ENCODE peak calls at places on chromosomes 1 and 21, in four cellular contexts. F, N, E and A are unnamed samples.

GRCh38 chr1:150536836-150537731 is 12.1 kb upstream of the ADAMTSL4 start:
- DNase-seq in F (peak; percentile 40), E (no peak), N (no peak), A (no peak)

GRCh38 chr1:169508432-169509338 is 22.9 kb upstream of the SLC19A2 start:
- DNase-seq in N (no peak), F (no peak), E (no peak), A (no peak)

GRCh38 chr1:183417691-183418491 is at the start of gene NMNAT2:
- DNase-seq in N (peak; percentile 85), F (peak; percentile 50), E (no peak), A (peak; percentile 50)

GRCh38 chr1:242524571-242525359 is at the start of gene PLD5:
- DNase-seq in F (peak; percentile 17), N (peak; percentile 43), E (no peak), A (no peak)

GRCh38 chr1:153795325-153795837 is 20.2 kb downstream of the SLC27A3 start:
- DNase-seq in N (peak; percentile 10), F (no peak), E (no peak), A (no peak)

GRCh38 chr1:17200756-17201155 is 4.2 kb upstream of the PADI1 start:
- DNase-seq in N (no peak), F (no peak), E (no peak), A (no peak)

GRCh38 chr1:31063636-31064035 is 1.9 kb downstream of the PUM1 start:
- DNase-seq in E (no peak), N (no peak), F (peak; percentile 36), A (peak; percentile 43)

GRCh38 chr1:111463029-111463683 is 10.6 kb upstream of the C1orf162 start:
- DNase-seq in N (no peak), E (no peak), F (peak; percentile 33), A (no peak)

GRCh38 chr1:21262282-21263051 is 27.8 kb downstream of the ECE1 start:
- DNase-seq in F (peak; percentile 94), E (peak; percentile 86), N (peak; percentile 94), A (peak; percentile 78)

GRCh38 chr1:10105484-10105883 is 72.7 kb downstream of the UBE4B start:
- DNase-seq in F (no peak), N (no peak), E (peak; percentile 36), A (no peak)

GRCh38 chr1:85102479-85102878 is 54.2 kb upstream of the MCOLN3 start:
- DNase-seq in N (no peak), E (no peak), F (no peak), A (no peak)

GRCh38 chr1:234963904-234964702 is 164.5 kb downstream of the TOMM20 start:
- DNase-seq in N (peak; percentile 14), E (peak; percentile 69), F (no peak), A (no peak)

GRCh38 chr1:111354584-111354983 is 63.9 kb downstream of the CHIA start:
- DNase-seq in F (no peak), N (no peak), E (no peak), A (no peak)

GRCh38 chr1:236877661-236878060 is 82.6 kb downstream of the MTR start:
- DNase-seq in E (no peak), F (no peak), N (no peak), A (no peak)

GRCh38 chr1:227741166-227741870 is 6.1 kb downstream of the SNAP47 start:
- DNase-seq in N (no peak), E (no peak), F (no peak), A (no peak)

GRCh38 chr1:167714851-167715652 is 6.7 kb upstream of the MPZL1 start:
- DNase-seq in E (peak; percentile 80), N (peak; percentile 96), F (peak; percentile 86), A (peak; percentile 92)

GRCh38 chr1:77546890-77547289 is 135.6 kb downstream of the ZZZ3 start:
- DNase-seq in N (no peak), F (no peak), E (no peak), A (no peak)

GRCh38 chr1:90716552-90717355 is at the start of gene BARHL2:
- DNase-seq in F (no peak), N (no peak), E (no peak), A (no peak)

GRCh38 chr1:23101101-23101827 is 67.4 kb downstream of the LUZP1 start:
- DNase-seq in F (peak; percentile 61), N (no peak), E (no peak), A (peak; percentile 45)

GRCh38 chr1:209080170-209080781 is 503.2 kb upstream of the CAMK1G start:
- DNase-seq in F (peak; percentile 40), N (no peak), E (no peak), A (no peak)

GRCh38 chr1:156599811-156600210 is 1.5 kb downstream of the GPATCH4 start:
- DNase-seq in E (no peak), N (no peak), F (peak; percentile 45), A (peak; percentile 32)

GRCh38 chr1:234844479-234845031 is 234.6 kb upstream of the IRF2BP2 start:
- DNase-seq in N (no peak), F (no peak), E (peak; percentile 42), A (no peak)

GRCh38 chr1:62076286-62076685 is 118.4 kb upstream of the L1TD1 start:
- DNase-seq in E (no peak), N (no peak), F (peak; percentile 50), A (peak; percentile 58)

GRCh38 chr1:154186177-154186576 is 5.7 kb downstream of the TPM3 start:
- DNase-seq in E (peak; percentile 36), N (peak; percentile 79), F (peak; percentile 37), A (peak; percentile 34)

GRCh38 chr1:32042330-32042729 is 28.7 kb downstream of the KHDRBS1 start:
- DNase-seq in N (no peak), F (no peak), E (no peak), A (no peak)

GRCh38 chr1:188906921-188907641 is 1570.6 kb downstream of the BRINP3 start:
- DNase-seq in N (no peak), E (no peak), F (no peak), A (no peak)

GRCh38 chr1:212518188-212518951 is 85.7 kb downstream of the NENF start:
- DNase-seq in F (peak; percentile 97), N (peak; percentile 77), E (peak; percentile 85), A (peak; percentile 68)

GRCh38 chr1:247448107-247448778 is 9.7 kb downstream of the OR2B11 start:
- DNase-seq in E (peak; percentile 66), N (peak; percentile 79), F (peak; percentile 80), A (peak; percentile 69)

GRCh38 chr1:66489972-66490601 is 43.9 kb upstream of the SGIP1 start:
- DNase-seq in E (no peak), N (no peak), F (peak; percentile 71), A (peak; percentile 42)

GRCh38 chr21:29343517-29343916 is 44.8 kb downstream of the BACH1 start:
- DNase-seq in N (no peak), F (peak; percentile 80), E (no peak), A (peak; percentile 54)

GRCh38 chr1:29211086-29212030 is 19.4 kb downstream of the MECR start:
- DNase-seq in N (peak; percentile 32), E (no peak), F (peak; percentile 19), A (no peak)

GRCh38 chr1:116433283-116434257 is 60.5 kb downstream of the ATP1A1 start:
- DNase-seq in N (peak; percentile 95), F (peak; percentile 44), E (peak; percentile 65), A (peak; percentile 26)

GRCh38 chr1:64171797-64172281 is 31.6 kb upstream of the UBE2U start:
- DNase-seq in E (no peak), N (no peak), F (peak; percentile 66), A (peak; percentile 62)
- H3K4me3 ChIP-seq in E (no peak overlapping the region), N (no peak overlapping the region), F (peak overlapping the region; percentile 2), A (peak overlapping the region; percentile 25)

GRCh38 chr1:64925594-64925993 is 40.8 kb downstream of the JAK1 start:
- DNase-seq in F (no peak), E (no peak), N (no peak), A (no peak)
- H3K4me1 ChIP-seq in F (peaks cover 19% of the 10 kb centered on the region), E (peaks cover 84% of the 10 kb centered on the region), N (peaks cover 10% of the 10 kb centered on the region), A (peaks cover 69% of the 10 kb centered on the region)

GRCh38 chr1:6507461-6507911 is 16.0 kb upstream of the PLEKHG5 start:
- DNase-seq in F (no peak), E (no peak), N (no peak), A (no peak)

GRCh38 chr1:6509603-6510291 is 18.3 kb upstream of the PLEKHG5 start:
- DNase-seq in E (no peak), F (peak; percentile 29), N (no peak), A (no peak)

GRCh38 chr1:6507037-6507428 is 15.6 kb upstream of the PLEKHG5 start:
- DNase-seq in F (no peak), N (no peak), E (no peak), A (no peak)

GRCh38 chr1:6508876-6509602 is 17.6 kb upstream of the PLEKHG5 start:
- DNase-seq in N (no peak), E (no peak), F (no peak), A (no peak)

GRCh38 chr1:6508154-6508875 is 16.8 kb upstream of the PLEKHG5 start:
- DNase-seq in N (no peak), F (no peak), E (no peak), A (no peak)
- H3K4me3 ChIP-seq in N (no peak overlapping the region), F (no peak overlapping the region), E (no peak overlapping the region), A (no peak overlapping the region)

GRCh38 chr1:206695751-206696150 is 11.0 kb downstream of the MAPKAPK2 start:
- DNase-seq in F (no peak), E (no peak), N (no peak), A (no peak)
- H3K4me1 ChIP-seq in F (peaks cover 46% of the 10 kb centered on the region), E (peaks cover 100% of the 10 kb centered on the region), N (peaks cover 76% of the 10 kb centered on the region), A (peaks cover 75% of the 10 kb centered on the region)